ENCODE peak calls at places on chromosome 1, in four cellular contexts. One of them, this sample, is unnamed.

GRCh38 chr1:9437931-9438330 is 101.3 kb upstream of the SLC25A33 start:
- DNase-seq in Panc1: no peak
- DNase-seq in brain microvascular endothelial cell: no peak
- DNase-seq in IMR-90: peak
- DNase-seq in this sample: no peak

GRCh38 chr1:91883470-91883869 is 2.5 kb downstream of the TGFBR3 start:
- DNase-seq in Panc1: no peak
- DNase-seq in brain microvascular endothelial cell: peak
- DNase-seq in IMR-90: peak
- DNase-seq in this sample: no peak

GRCh38 chr1:58620926-58621325 is 43.9 kb upstream of the TACSTD2 start:
- DNase-seq in Panc1: no peak
- DNase-seq in brain microvascular endothelial cell: no peak
- DNase-seq in IMR-90: no peak
- DNase-seq in this sample: no peak

GRCh38 chr1:5994713-5995621 is 2.7 kb upstream of the NPHP4 start:
- DNase-seq in Panc1: no peak
- DNase-seq in brain microvascular endothelial cell: no peak
- DNase-seq in IMR-90: no peak
- DNase-seq in this sample: no peak

GRCh38 chr1:196599324-196599723 is 8.9 kb downstream of the KCNT2 start:
- DNase-seq in Panc1: no peak
- DNase-seq in brain microvascular endothelial cell: no peak
- DNase-seq in IMR-90: no peak
- DNase-seq in this sample: no peak

GRCh38 chr1:248631354-248632041 is 3.4 kb downstream of the OR2T11 start:
- DNase-seq in Panc1: no peak
- DNase-seq in brain microvascular endothelial cell: no peak
- DNase-seq in IMR-90: no peak
- DNase-seq in this sample: no peak

GRCh38 chr1:54176621-54177327 is 23.1 kb downstream of the CYB5RL start:
- DNase-seq in Panc1: no peak
- DNase-seq in brain microvascular endothelial cell: no peak
- DNase-seq in IMR-90: no peak
- DNase-seq in this sample: no peak

GRCh38 chr1:212062832-212063438 is 27.4 kb downstream of the DTL start:
- DNase-seq in Panc1: no peak
- DNase-seq in brain microvascular endothelial cell: no peak
- DNase-seq in IMR-90: peak
- DNase-seq in this sample: no peak

GRCh38 chr1:244226440-244226839 is 175.4 kb downstream of the ZBTB18 start:
- DNase-seq in Panc1: no peak
- DNase-seq in brain microvascular endothelial cell: no peak
- DNase-seq in IMR-90: peak
- DNase-seq in this sample: no peak

GRCh38 chr1:230176871-230177411 is 109.9 kb downstream of the GALNT2 start:
- DNase-seq in Panc1: no peak
- DNase-seq in brain microvascular endothelial cell: no peak
- DNase-seq in IMR-90: peak
- DNase-seq in this sample: peak

GRCh38 chr1:17984510-17985085 is 123.0 kb upstream of the IGSF21 start:
- DNase-seq in Panc1: no peak
- DNase-seq in brain microvascular endothelial cell: no peak
- DNase-seq in IMR-90: no peak
- DNase-seq in this sample: peak

DNA sequence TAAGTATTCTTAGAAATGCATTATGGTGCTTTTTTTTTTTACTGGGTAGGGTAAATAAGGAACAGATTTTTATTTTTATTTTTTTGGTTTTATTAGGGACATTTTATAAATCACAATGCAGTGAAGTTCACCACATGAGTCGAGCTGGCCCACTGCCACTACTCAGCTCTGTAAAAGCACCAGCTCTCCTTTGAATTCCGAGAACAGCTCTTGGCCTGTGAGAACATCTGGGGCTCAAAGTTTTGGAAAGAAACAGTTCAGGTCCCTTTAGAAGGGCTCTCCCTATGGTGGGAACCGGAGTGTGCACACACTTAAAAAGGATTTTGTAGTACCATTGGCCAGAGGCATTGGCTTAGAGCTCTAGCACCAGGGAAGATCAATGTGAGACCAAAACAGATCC is 287.2 kb upstream of the LYPLAL1 start:
- DNase-seq in Panc1: no peak
- DNase-seq in brain microvascular endothelial cell: peak
- DNase-seq in IMR-90: peak
- DNase-seq in this sample: no peak
- TF ChIP-seq CTCF in Panc1: no peak
- TF ChIP-seq CTCF in brain microvascular endothelial cell: no peak
- TF ChIP-seq CTCF in IMR-90: no peak
- TF ChIP-seq CTCF in this sample: no peak

DNA sequence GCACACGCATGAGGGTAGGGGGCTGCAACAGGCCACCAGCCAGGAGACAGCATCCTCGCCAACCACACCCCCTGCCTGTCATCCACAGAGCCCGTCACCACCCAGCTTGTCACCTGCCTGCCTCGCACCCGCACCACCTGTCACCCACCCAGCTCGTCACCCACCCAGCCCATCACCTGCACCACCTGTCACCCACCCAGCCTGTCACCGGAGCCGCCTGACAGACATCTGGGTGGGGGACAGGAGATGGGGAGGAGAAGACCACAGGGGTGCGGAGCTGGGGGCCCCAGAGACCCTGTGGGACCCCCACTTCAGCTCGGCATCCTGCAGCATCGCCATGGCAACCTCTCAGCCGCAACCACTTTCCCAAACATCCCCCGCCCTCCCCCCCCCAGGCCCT is 11.8 kb downstream of the AHDC1 start:
- DNase-seq in Panc1: no peak
- DNase-seq in brain microvascular endothelial cell: no peak
- DNase-seq in IMR-90: no peak
- DNase-seq in this sample: no peak
- TF ChIP-seq CTCF in Panc1: no peak
- TF ChIP-seq CTCF in brain microvascular endothelial cell: no peak
- TF ChIP-seq CTCF in IMR-90: no peak
- TF ChIP-seq CTCF in this sample: no peak

GRCh38 chr1:2829846-2830615 is 28.5 kb upstream of the TTC34 start:
- DNase-seq in Panc1: no peak
- DNase-seq in brain microvascular endothelial cell: no peak
- DNase-seq in IMR-90: no peak
- DNase-seq in this sample: no peak
- TF ChIP-seq CTCF in Panc1: no peak
- TF ChIP-seq CTCF in brain microvascular endothelial cell: no peak
- TF ChIP-seq CTCF in IMR-90: no peak
- TF ChIP-seq CTCF in this sample: no peak

DNA sequence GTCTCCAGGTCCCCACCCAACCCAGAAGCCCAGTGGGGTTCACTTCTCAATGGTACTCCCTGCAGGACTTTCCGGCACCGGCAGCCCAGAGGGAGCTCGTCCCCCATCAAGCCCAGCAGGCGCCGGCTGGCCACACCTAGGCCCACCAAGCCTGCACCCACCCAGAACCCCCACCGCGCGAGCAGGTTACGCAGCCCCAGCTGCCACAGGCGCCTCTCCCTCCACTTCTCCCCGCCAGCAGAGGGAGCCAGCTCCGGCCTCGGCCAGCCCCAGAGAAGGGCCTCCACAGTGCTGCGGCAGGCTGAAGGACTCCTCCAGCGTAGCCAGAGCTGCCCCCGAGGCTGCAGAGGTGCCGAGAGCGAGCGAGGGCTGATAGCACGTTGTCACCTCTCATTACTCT is 722.3 kb downstream of the PLA2G4A start:
- DNase-seq in Panc1: no peak
- DNase-seq in brain microvascular endothelial cell: no peak
- DNase-seq in IMR-90: no peak
- DNase-seq in this sample: no peak
- TF ChIP-seq CTCF in Panc1: no peak
- TF ChIP-seq CTCF in brain microvascular endothelial cell: no peak
- TF ChIP-seq CTCF in IMR-90: no peak
- TF ChIP-seq CTCF in this sample: no peak

GRCh38 chr1:157969693-157970485 is 23.6 kb upstream of the KIRREL1 start:
- DNase-seq in Panc1: no peak
- DNase-seq in brain microvascular endothelial cell: peak
- DNase-seq in IMR-90: peak
- DNase-seq in this sample: peak
- TF ChIP-seq CTCF in Panc1: peak
- TF ChIP-seq CTCF in brain microvascular endothelial cell: peak
- TF ChIP-seq CTCF in IMR-90: peak
- TF ChIP-seq CTCF in this sample: peak

This sample was measured in nephron progenitor cell.